ENCODE peak calls at places on chromosome 14, in six cellular contexts. One of them, this sample, is unnamed.

GRCh38 chr14:46550836-46551235 is 100.7 kb downstream of the RPL10L start:
- DNase-seq in stimulated activated effector memory CD8-positive, alpha-beta T cell treated with anti-CD3 and anti-CD28 coated beads, Interleukin-12 subunit alpha, Interleukin-12 subunit beta, amount 100 ng/mL, for 72 hours: no peak
- DNase-seq in T-helper 2 cell: no peak
- DNase-seq in CD4-positive, alpha-beta memory T cell: no peak
- DNase-seq in kidney epithelial cell: no peak
- DNase-seq in head of caudate nucleus: no peak
- DNase-seq in this sample: no peak

GRCh38 chr14:76391981-76392690 is 16.2 kb downstream of the ESRRB start:
- DNase-seq in stimulated activated effector memory CD8-positive, alpha-beta T cell treated with anti-CD3 and anti-CD28 coated beads, Interleukin-12 subunit alpha, Interleukin-12 subunit beta, amount 100 ng/mL, for 72 hours: no peak
- DNase-seq in T-helper 2 cell: no peak
- DNase-seq in CD4-positive, alpha-beta memory T cell: no peak
- DNase-seq in kidney epithelial cell: no peak
- DNase-seq in head of caudate nucleus: no peak
- DNase-seq in this sample: no peak

GRCh38 chr14:78848234-78848820 is 678.2 kb downstream of the NRXN3 start:
- DNase-seq in stimulated activated effector memory CD8-positive, alpha-beta T cell treated with anti-CD3 and anti-CD28 coated beads, Interleukin-12 subunit alpha, Interleukin-12 subunit beta, amount 100 ng/mL, for 72 hours: no peak
- DNase-seq in T-helper 2 cell: no peak
- DNase-seq in CD4-positive, alpha-beta memory T cell: no peak
- DNase-seq in kidney epithelial cell: no peak
- DNase-seq in head of caudate nucleus: peak
- DNase-seq in this sample: peak

GRCh38 chr14:22982013-22982476 is 306 bp downstream of the AJUBA start:
- DNase-seq in stimulated activated effector memory CD8-positive, alpha-beta T cell treated with anti-CD3 and anti-CD28 coated beads, Interleukin-12 subunit alpha, Interleukin-12 subunit beta, amount 100 ng/mL, for 72 hours: no peak
- DNase-seq in T-helper 2 cell: no peak
- DNase-seq in CD4-positive, alpha-beta memory T cell: no peak
- DNase-seq in kidney epithelial cell: no peak
- DNase-seq in head of caudate nucleus: no peak
- DNase-seq in this sample: peak

GRCh38 chr14:71060274-71060673 is 153.0 kb downstream of the PCNX1 start:
- DNase-seq in stimulated activated effector memory CD8-positive, alpha-beta T cell treated with anti-CD3 and anti-CD28 coated beads, Interleukin-12 subunit alpha, Interleukin-12 subunit beta, amount 100 ng/mL, for 72 hours: no peak
- DNase-seq in T-helper 2 cell: no peak
- DNase-seq in CD4-positive, alpha-beta memory T cell: no peak
- DNase-seq in kidney epithelial cell: no peak
- DNase-seq in head of caudate nucleus: no peak
- DNase-seq in this sample: no peak

GRCh38 chr14:90726656-90727055 is 89.6 kb downstream of the TTC7B start:
- DNase-seq in stimulated activated effector memory CD8-positive, alpha-beta T cell treated with anti-CD3 and anti-CD28 coated beads, Interleukin-12 subunit alpha, Interleukin-12 subunit beta, amount 100 ng/mL, for 72 hours: no peak
- DNase-seq in T-helper 2 cell: no peak
- DNase-seq in CD4-positive, alpha-beta memory T cell: no peak
- DNase-seq in kidney epithelial cell: no peak
- DNase-seq in head of caudate nucleus: peak
- DNase-seq in this sample: no peak

GRCh38 chr14:34699873-34700621 is 14.3 kb downstream of the CFL2 start:
- DNase-seq in stimulated activated effector memory CD8-positive, alpha-beta T cell treated with anti-CD3 and anti-CD28 coated beads, Interleukin-12 subunit alpha, Interleukin-12 subunit beta, amount 100 ng/mL, for 72 hours: no peak
- DNase-seq in T-helper 2 cell: no peak
- DNase-seq in CD4-positive, alpha-beta memory T cell: no peak
- DNase-seq in kidney epithelial cell: peak
- DNase-seq in head of caudate nucleus: no peak
- DNase-seq in this sample: no peak

GRCh38 chr14:103819503-103820307 is 27.7 kb downstream of the PPP1R13B start:
- DNase-seq in stimulated activated effector memory CD8-positive, alpha-beta T cell treated with anti-CD3 and anti-CD28 coated beads, Interleukin-12 subunit alpha, Interleukin-12 subunit beta, amount 100 ng/mL, for 72 hours: no peak
- DNase-seq in T-helper 2 cell: no peak
- DNase-seq in CD4-positive, alpha-beta memory T cell: no peak
- DNase-seq in kidney epithelial cell: no peak
- DNase-seq in head of caudate nucleus: no peak
- DNase-seq in this sample: peak

GRCh38 chr14:76514599-76514998 is 138.7 kb downstream of the ESRRB start:
- DNase-seq in stimulated activated effector memory CD8-positive, alpha-beta T cell treated with anti-CD3 and anti-CD28 coated beads, Interleukin-12 subunit alpha, Interleukin-12 subunit beta, amount 100 ng/mL, for 72 hours: no peak
- DNase-seq in T-helper 2 cell: no peak
- DNase-seq in CD4-positive, alpha-beta memory T cell: no peak
- DNase-seq in kidney epithelial cell: no peak
- DNase-seq in head of caudate nucleus: peak
- DNase-seq in this sample: no peak

GRCh38 chr14:21041676-21042433 is at the start of gene RNASE7:
- DNase-seq in stimulated activated effector memory CD8-positive, alpha-beta T cell treated with anti-CD3 and anti-CD28 coated beads, Interleukin-12 subunit alpha, Interleukin-12 subunit beta, amount 100 ng/mL, for 72 hours: no peak
- DNase-seq in T-helper 2 cell: no peak
- DNase-seq in CD4-positive, alpha-beta memory T cell: no peak
- DNase-seq in kidney epithelial cell: no peak
- DNase-seq in head of caudate nucleus: no peak
- DNase-seq in this sample: no peak

This sample was measured in endothelial cell.